ENCODE peak calls at places on chromosome 6, in six cellular contexts. C is suprapubic skin, H is A549, D is psoas muscle, G is endothelial cell of umbilical vein, L is IMR-90. Y is an unnamed sample.
A peak's percentile ranks its signal among the peaks of the same experiment; 100 is the strongest.

GRCh38 chr6:7836371-7837026 is 74.1 kb downstream of the TXNDC5 start:
- DNase-seq in C (no peak), H (no peak), D (no peak), G (no peak), L (no peak), Y (no peak)

GRCh38 chr6:128005009-128005408 is 104.2 kb upstream of the THEMIS start:
- DNase-seq in C (no peak), H (no peak), D (no peak), G (peak; percentile 24), L (peak; percentile 21), Y (no peak)

GRCh38 chr6:52359403-52359802 is 2.5 kb upstream of the PAQR8 start:
- DNase-seq in C (no peak), H (no peak), D (no peak), G (no peak), L (peak; percentile 50), Y (no peak)

GRCh38 chr6:28425942-28426541 is 17.2 kb downstream of the ZSCAN23 start:
- DNase-seq in C (no peak), H (no peak), D (no peak), G (no peak), L (no peak), Y (no peak)

GRCh38 chr6:30485236-30485635 is 4.1 kb upstream of the HLA-E start:
- DNase-seq in C (no peak), H (no peak), D (no peak), G (no peak), L (no peak), Y (no peak)

GRCh38 chr6:143064996-143065683 is 4.5 kb downstream of the AIG1 start:
- DNase-seq in C (no peak), H (no peak), D (no peak), G (no peak), L (no peak), Y (no peak)

GRCh38 chr6:159169557-159170332 is 545 bp downstream of the FNDC1 start:
- DNase-seq in C (peak; percentile 65), H (peak; percentile 25), D (no peak), G (peak; percentile 2), L (peak; percentile 14), Y (no peak)

GRCh38 chr6:118748311-118749062 is 97.1 kb upstream of the CEP85L start:
- DNase-seq in C (peak; percentile 79), H (no peak), D (peak; percentile 85), G (peak; percentile 14), L (peak; percentile 46), Y (no peak)

DNA sequence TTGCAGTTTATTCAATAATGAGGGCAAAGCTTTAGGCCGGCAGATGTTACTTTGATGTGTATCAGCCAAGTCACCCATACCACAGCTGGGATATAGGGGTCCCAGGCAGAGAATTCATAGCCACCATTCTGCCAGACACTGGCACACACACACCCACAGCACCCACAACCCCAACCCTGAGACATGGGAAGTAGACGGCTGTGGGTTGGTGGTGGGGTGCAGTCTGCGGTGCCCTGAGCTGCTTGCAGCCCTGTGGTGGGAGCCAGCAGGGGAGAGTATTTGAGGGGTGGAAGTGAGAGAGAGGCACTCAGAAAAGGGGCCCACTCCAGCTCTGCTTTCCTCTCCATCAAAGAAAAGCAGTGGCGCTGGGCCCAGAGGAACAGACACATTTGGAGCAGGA is 125.3 kb downstream of the FOXO3 start:
- DNase-seq in C (no peak), H (no peak), D (no peak), G (no peak), L (no peak), Y (no peak)
- H3K9me3 ChIP-seq in C (no peaks in the 10 kb centered on the region), H (no peaks in the 10 kb centered on the region), D (no peaks in the 10 kb centered on the region), G (no peaks in the 10 kb centered on the region), L (no peaks in the 10 kb centered on the region), Y (no peaks in the 10 kb centered on the region)

GRCh38 chr6:168432196-168432595 is 8.8 kb upstream of the SMOC2 start:
- DNase-seq in C (no peak), H (no peak), D (no peak), G (no peak), L (no peak), Y (no peak)
- H3K9me3 ChIP-seq in C (no peaks in the 10 kb centered on the region), H (no peaks in the 10 kb centered on the region), D (no peaks in the 10 kb centered on the region), G (no peaks in the 10 kb centered on the region), L (peaks cover 37% of the 10 kb centered on the region), Y (no peaks in the 10 kb centered on the region)

DNA sequence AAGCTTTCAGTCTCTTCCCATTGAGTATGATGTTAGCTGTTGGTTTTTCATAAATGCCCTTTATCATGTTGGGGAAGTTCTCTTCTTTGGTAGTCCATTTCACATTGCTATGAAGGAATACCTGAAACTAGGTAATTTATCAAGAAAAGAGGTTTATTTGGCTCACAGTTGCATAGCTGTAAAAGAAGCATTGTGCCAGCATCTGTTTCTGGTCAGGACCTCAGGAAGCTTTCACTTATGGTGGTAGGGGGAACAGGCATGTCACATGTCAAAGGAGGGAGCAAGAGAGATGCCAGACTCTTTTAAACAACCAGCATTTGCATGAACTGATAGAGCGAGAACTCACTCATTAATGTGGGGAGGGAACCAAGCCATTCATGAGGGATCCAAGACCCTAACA is 48.0 kb upstream of the MAPK13 start:
- DNase-seq in C (no peak), H (no peak), D (no peak), G (no peak), L (no peak), Y (no peak)
- H3K9me3 ChIP-seq in C (no peaks in the 10 kb centered on the region), H (peaks cover 19% of the 10 kb centered on the region), D (peaks cover 6% of the 10 kb centered on the region), G (no peaks in the 10 kb centered on the region), L (peaks cover 1% of the 10 kb centered on the region), Y (no peaks in the 10 kb centered on the region)

DNA sequence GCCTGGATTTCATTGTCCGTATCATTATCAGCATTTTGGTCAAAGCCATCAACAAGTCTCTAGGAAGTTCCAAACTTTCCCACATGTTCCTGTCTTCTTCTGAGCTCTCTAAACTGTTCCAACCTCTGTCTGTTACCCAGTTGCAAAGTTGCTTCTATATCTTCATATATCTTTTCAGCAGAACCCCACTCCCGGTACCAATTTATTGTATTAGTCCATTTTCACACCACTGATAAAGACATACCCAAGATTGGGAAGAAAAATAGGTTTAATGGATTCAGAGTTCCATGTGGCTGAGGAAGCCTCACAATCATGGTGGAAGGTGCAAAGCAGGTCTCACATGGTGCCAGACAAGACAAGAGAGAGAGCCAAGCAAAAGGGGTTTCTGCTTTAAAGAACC is 293.2 kb downstream of the EPM2A start:
- DNase-seq in C (no peak), H (no peak), D (no peak), G (no peak), L (no peak), Y (no peak)
- H3K9me3 ChIP-seq in C (peaks cover 16% of the 10 kb centered on the region), H (peaks cover 4% of the 10 kb centered on the region), D (peaks cover 26% of the 10 kb centered on the region), G (no peaks in the 10 kb centered on the region), L (peaks cover 2% of the 10 kb centered on the region), Y (no peaks in the 10 kb centered on the region)

GRCh38 chr6:5850848-5851255 is 155.9 kb downstream of the NRN1 start:
- DNase-seq in C (no peak), H (no peak), D (no peak), G (no peak), L (no peak), Y (no peak)
- H3K9me3 ChIP-seq in C (no peaks in the 10 kb centered on the region), H (no peaks in the 10 kb centered on the region), D (no peaks in the 10 kb centered on the region), G (no peaks in the 10 kb centered on the region), L (peaks cover 2% of the 10 kb centered on the region), Y (no peaks in the 10 kb centered on the region)

DNA sequence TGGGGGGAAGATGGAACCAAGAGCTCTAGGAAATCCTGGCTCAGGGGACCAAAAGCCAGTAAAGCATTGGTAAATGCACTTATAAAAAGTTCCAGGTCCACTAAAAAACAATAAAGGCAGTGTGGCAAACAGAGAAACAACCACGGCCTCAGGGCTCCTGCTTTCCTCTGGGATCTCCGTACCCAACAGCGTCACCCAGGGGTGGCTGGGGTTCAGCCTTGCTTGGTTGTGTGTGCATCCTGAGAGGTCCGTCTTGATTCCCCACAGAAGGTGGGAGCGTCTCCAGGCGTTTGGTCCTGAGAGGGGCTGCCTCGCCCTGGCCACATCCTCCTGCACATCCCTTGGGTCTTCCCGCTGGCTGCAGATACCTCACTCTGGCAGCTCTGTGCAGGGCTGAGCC is 60.6 kb downstream of the SMOC2 start:
- DNase-seq in C (no peak), H (no peak), D (no peak), G (no peak), L (no peak), Y (no peak)
- H3K9me3 ChIP-seq in C (no peaks in the 10 kb centered on the region), H (no peaks in the 10 kb centered on the region), D (no peaks in the 10 kb centered on the region), G (no peaks in the 10 kb centered on the region), L (peaks cover 44% of the 10 kb centered on the region), Y (no peaks in the 10 kb centered on the region)